ENCODE peak calls at places on chromosomes 2 and 18, in nine cellular contexts. Z, P, S, V, D, K, T, A and H are unnamed samples.

GRCh38 chr2:136486115-136486514 is 279.2 kb upstream of the THSD7B start:
- DNase-seq in D (no peak), Z (no peak), A (no peak), P (no peak), S (no peak), V (no peak), K (no peak), T (no peak), H (no peak)

GRCh38 chr2:162073776-162074578 is at the start of gene DPP4:
- DNase-seq in S (no peak), A (peak), P (peak), T (peak), V (peak), Z (peak), K (no peak), D (peak), H (no peak)

GRCh38 chr18:60147326-60147725 is 225.2 kb downstream of the MC4R start:
- DNase-seq in A (no peak), K (no peak), T (no peak), Z (no peak), D (no peak), V (no peak), P (no peak), S (no peak), H (no peak)

GRCh38 chr2:219440388-219441256 is 6.0 kb downstream of the SPEG start:
- DNase-seq in D (no peak), A (no peak), P (no peak), Z (no peak), V (no peak), K (no peak), T (no peak), S (peak), H (no peak)

GRCh38 chr18:48814490-48815181 is 136.1 kb downstream of the SMAD7 start:
- DNase-seq in A (no peak), K (peak), S (peak), V (peak), Z (no peak), D (no peak), T (no peak), P (peak), H (no peak)

GRCh38 chr2:56130463-56131070 is 53.2 kb upstream of the CCDC85A start:
- DNase-seq in P (no peak), Z (no peak), D (peak), K (peak), S (peak), V (no peak), A (no peak), T (peak), H (peak)

GRCh38 chr18:56505971-56506370 is 132.4 kb downstream of the TXNL1 start:
- DNase-seq in K (no peak), T (no peak), A (no peak), Z (no peak), S (no peak), P (no peak), D (no peak), V (no peak), H (no peak)

GRCh38 chr2:240182966-240183365 is 42.5 kb upstream of the OTOS start:
- DNase-seq in T (no peak), K (no peak), D (no peak), P (no peak), Z (no peak), S (no peak), A (no peak), V (no peak), H (no peak)

GRCh38 chr2:217000406-217000805 is 140.5 kb upstream of the TNP1 start:
- DNase-seq in A (no peak), V (no peak), K (no peak), P (no peak), T (no peak), S (no peak), D (no peak), Z (no peak), H (no peak)

GRCh38 chr2:129747500-129748125 is 231.9 kb upstream of the RAB6C start:
- DNase-seq in S (no peak), K (no peak), V (no peak), T (no peak), Z (no peak), D (no peak), P (no peak), A (no peak), H (no peak)

GRCh38 chr2:75565523-75566449 is 5.0 kb upstream of the EVA1A start:
- DNase-seq in D (no peak), T (no peak), P (no peak), A (peak), S (no peak), K (no peak), Z (no peak), V (no peak), H (peak)

GRCh38 chr2:27148801-27149439 is at the start of gene TCF23:
- DNase-seq in T (peak), K (no peak), P (peak), A (no peak), Z (no peak), V (no peak), D (no peak), S (no peak), H (no peak)

GRCh38 chr2:70890469-70891065 is 45.1 kb upstream of the ATP6V1B1 start:
- DNase-seq in T (no peak), K (no peak), A (no peak), S (no peak), Z (no peak), D (no peak), P (peak), V (no peak), H (no peak)

GRCh38 chr2:127421871-127422618 is 3.8 kb downstream of the PROC start:
- DNase-seq in K (no peak), Z (no peak), P (no peak), T (no peak), A (no peak), D (no peak), S (no peak), V (no peak), H (no peak)

GRCh38 chr2:135473567-135473966 is 57.5 kb downstream of the ZRANB3 start:
- DNase-seq in T (peak), P (no peak), V (no peak), K (peak), D (peak), S (peak), Z (no peak), A (peak), H (no peak)

GRCh38 chr2:10382313-10383061 is 65.6 kb downstream of the ODC1 start:
- DNase-seq in S (no peak), K (no peak), Z (peak), A (no peak), P (no peak), T (no peak), D (no peak), V (peak), H (no peak)

GRCh38 chr2:101710690-101711318 is 13.3 kb downstream of the MAP4K4 start:
- DNase-seq in P (no peak), T (no peak), D (no peak), Z (no peak), S (peak), K (no peak), V (no peak), A (no peak), H (no peak)

GRCh38 chr2:23127465-23127864 is 257.5 kb upstream of the KLHL29 start:
- DNase-seq in T (no peak), V (peak), K (no peak), S (no peak), A (peak), P (no peak), Z (peak), D (peak), H (no peak)

GRCh38 chr2:150485871-150486538 is 1.5 kb downstream of the RND3 start:
- DNase-seq in P (peak), A (no peak), T (peak), D (peak), V (peak), S (peak), K (peak), Z (peak), H (peak)

GRCh38 chr2:65231892-65232477 is 4.4 kb downstream of the ACTR2 start:
- DNase-seq in V (no peak), T (no peak), S (peak), A (no peak), K (peak), D (no peak), Z (no peak), P (no peak), H (peak)

GRCh38 chr2:100785621-100786296 is 34.2 kb upstream of the NPAS2 start:
- DNase-seq in A (no peak), D (no peak), T (no peak), S (no peak), K (no peak), V (no peak), P (no peak), Z (peak), H (no peak)

GRCh38 chr2:32922466-32922865 is 24.3 kb upstream of the LTBP1 start:
- DNase-seq in P (no peak), S (no peak), A (no peak), D (no peak), V (no peak), Z (no peak), K (no peak), T (no peak), H (no peak)

GRCh38 chr2:65607906-65608305 is 175.5 kb upstream of the SPRED2 start:
- DNase-seq in T (no peak), V (no peak), D (no peak), A (no peak), S (no peak), K (no peak), P (no peak), Z (no peak), H (no peak)

GRCh38 chr2:200235533-200235932 is 71.0 kb upstream of the SPATS2L start:
- DNase-seq in P (no peak), A (no peak), K (no peak), T (no peak), Z (no peak), V (no peak), D (no peak), S (no peak), H (no peak)

GRCh38 chr2:144567745-144568144 is 47.8 kb upstream of the ZEB2 start:
- DNase-seq in V (no peak), K (no peak), T (no peak), Z (no peak), P (no peak), S (no peak), A (no peak), D (no peak), H (no peak)

GRCh38 chr2:167196461-167197252 is 308.4 kb downstream of the XIRP2 start:
- DNase-seq in S (peak), Z (peak), K (peak), V (no peak), D (peak), A (no peak), T (peak), P (no peak), H (peak)

GRCh38 chr2:140027320-140027719 is 1247.1 kb upstream of the NXPH2 start:
- DNase-seq in A (no peak), K (no peak), S (no peak), V (no peak), D (no peak), P (no peak), Z (no peak), T (no peak), H (no peak)

GRCh38 chr2:168559187-168559586 is 103.1 kb downstream of the CERS6 start:
- DNase-seq in V (no peak), T (peak), Z (peak), S (peak), P (no peak), A (no peak), D (peak), K (no peak), H (no peak)

GRCh38 chr2:175282300-175282699 is 100.8 kb upstream of the ATP5MC3 start:
- DNase-seq in V (no peak), T (peak), S (peak), D (peak), P (no peak), K (peak), A (peak), Z (no peak), H (peak)

GRCh38 chr2:65265090-65266045 is 37.7 kb downstream of the ACTR2 start:
- DNase-seq in A (peak), V (no peak), S (peak), K (peak), Z (peak), T (peak), D (peak), P (no peak), H (peak)

GRCh38 chr2:168456526-168457176 is 579 bp downstream of the CERS6 start:
- DNase-seq in S (no peak), V (peak), P (peak), T (peak), D (peak), K (peak), Z (peak), A (peak), H (peak)

GRCh38 chr18:35389095-35389618 is 12.0 kb upstream of the ZNF396 start:
- DNase-seq in D (no peak), A (no peak), V (no peak), T (peak), S (peak), Z (no peak), P (no peak), K (peak), H (peak)

GRCh38 chr2:203492965-203493364 is 42.1 kb downstream of the RAPH1 start:
- DNase-seq in S (no peak), V (no peak), P (no peak), T (no peak), A (no peak), D (no peak), Z (no peak), K (peak), H (peak)

GRCh38 chr2:106843001-106843909 is 42.7 kb downstream of the ST6GAL2 start:
- DNase-seq in A (no peak), T (no peak), K (no peak), P (no peak), V (no peak), S (no peak), Z (no peak), D (no peak), H (no peak)

GRCh38 chr2:106845716-106846115 is 40.3 kb downstream of the ST6GAL2 start:
- DNase-seq in A (no peak), T (no peak), K (no peak), D (no peak), V (no peak), Z (no peak), P (no peak), S (no peak), H (no peak)

GRCh38 chr2:106843910-106844250 is 42.1 kb downstream of the ST6GAL2 start:
- DNase-seq in D (no peak), P (no peak), T (no peak), Z (no peak), K (no peak), S (no peak), V (no peak), A (no peak), H (no peak)

GRCh38 chr2:106841886-106842645 is 43.9 kb downstream of the ST6GAL2 start:
- DNase-seq in P (peak), K (no peak), V (no peak), Z (no peak), D (no peak), S (no peak), A (no peak), T (no peak), H (no peak)

GRCh38 chr2:106839849-106840595 is 45.9 kb downstream of the ST6GAL2 start:
- DNase-seq in K (no peak), D (peak), A (peak), T (no peak), P (no peak), V (no peak), Z (no peak), S (no peak), H (no peak)
- TF ChIP-seq CTCF in K (peak), D (peak), A (peak), T (no peak), P (no peak), V (no peak), Z (no peak), S (no peak), H (peak)

GRCh38 chr2:73268368-73268830 is 15.9 kb downstream of the FBXO41 start:
- DNase-seq in V (no peak), P (no peak), A (no peak), Z (peak), T (no peak), K (no peak), S (no peak), D (no peak), H (no peak)
- H3K4me3 ChIP-seq in V (no peak), P (peak), A (no peak), Z (peak), T (no peak), K (no peak), S (no peak), D (no peak), H (no peak)

GRCh38 chr2:61181382-61182058 is 19.5 kb downstream of the C2orf74 start:
- DNase-seq in P (no peak), S (no peak), V (no peak), D (no peak), K (no peak), Z (no peak), T (peak), A (no peak), H (peak)
- TF ChIP-seq CTCF in P (no peak), S (no peak), V (no peak), D (no peak), K (no peak), Z (no peak), T (no peak), A (no peak), H (no peak)

GRCh38 chr2:11822746-11823411 is 76.4 kb downstream of the LPIN1 start:
- DNase-seq in A (peak), P (no peak), Z (peak), D (peak), K (no peak), V (peak), T (no peak), S (no peak), H (no peak)
- H3K4me3 ChIP-seq in A (peak), P (no peak), Z (no peak), D (no peak), K (no peak), V (no peak), T (no peak), S (no peak), H (no peak)

GRCh38 chr2:170996316-170996715 is 67.3 kb downstream of the GORASP2 start:
- DNase-seq in S (peak), A (no peak), V (no peak), T (peak), Z (no peak), P (no peak), K (no peak), D (no peak), H (no peak)

GRCh38 chr2:170986566-170987258 is 57.7 kb downstream of the GORASP2 start:
- DNase-seq in V (no peak), T (no peak), P (peak), K (no peak), A (no peak), S (no peak), Z (no peak), D (no peak), H (no peak)

GRCh38 chr2:170991398-170992185 is 62.5 kb downstream of the GORASP2 start:
- DNase-seq in D (no peak), P (no peak), K (no peak), T (no peak), Z (no peak), V (no peak), A (no peak), S (no peak), H (no peak)
- TF ChIP-seq CTCF in D (peak), P (no peak), K (peak), T (no peak), Z (no peak), V (no peak), A (no peak), S (no peak), H (no peak)

GRCh38 chr2:30336978-30337841 is 105.9 kb downstream of the LBH start:
- DNase-seq in P (no peak), A (no peak), Z (no peak), K (no peak), D (no peak), S (no peak), T (no peak), V (peak), H (no peak)
- H3K4me3 ChIP-seq in P (no peak), A (no peak), Z (no peak), K (no peak), D (no peak), S (no peak), T (no peak), V (no peak), H (no peak)

DNA sequence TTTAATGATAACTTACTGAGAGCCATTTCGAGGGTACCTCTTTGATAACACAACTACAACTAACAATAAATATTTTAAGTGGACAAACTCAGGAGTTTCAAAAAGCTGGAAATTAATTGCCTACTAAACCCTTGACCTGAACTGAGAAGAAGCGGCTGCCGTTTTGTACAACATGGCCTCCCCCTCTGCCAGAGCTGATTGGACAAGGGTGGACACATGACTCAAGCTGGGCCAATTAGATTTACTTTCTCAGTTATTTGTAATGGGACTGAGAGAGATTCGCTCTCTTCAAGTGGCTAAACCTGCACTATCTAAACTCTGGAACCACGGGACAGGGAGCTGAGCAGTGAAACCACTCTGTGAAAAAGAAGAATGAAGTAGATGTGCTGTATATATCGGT is 135.9 kb upstream of the SERPINE2 start:
- DNase-seq in V (no peak), T (no peak), Z (no peak), P (no peak), A (no peak), K (no peak), D (no peak), S (no peak), H (no peak)
- TF ChIP-seq CTCF in V (no peak), T (no peak), Z (no peak), P (no peak), A (no peak), K (no peak), D (no peak), S (no peak), H (no peak)

GRCh38 chr18:32847719-32848118 is 74.9 kb upstream of the KLHL14 start:
- DNase-seq in P (no peak), Z (no peak), S (no peak), K (no peak), A (no peak), V (no peak), T (no peak), D (no peak), H (no peak)
- H3K4me3 ChIP-seq in P (no peak), Z (no peak), S (no peak), K (no peak), A (no peak), V (no peak), T (no peak), D (no peak), H (no peak)

DNA sequence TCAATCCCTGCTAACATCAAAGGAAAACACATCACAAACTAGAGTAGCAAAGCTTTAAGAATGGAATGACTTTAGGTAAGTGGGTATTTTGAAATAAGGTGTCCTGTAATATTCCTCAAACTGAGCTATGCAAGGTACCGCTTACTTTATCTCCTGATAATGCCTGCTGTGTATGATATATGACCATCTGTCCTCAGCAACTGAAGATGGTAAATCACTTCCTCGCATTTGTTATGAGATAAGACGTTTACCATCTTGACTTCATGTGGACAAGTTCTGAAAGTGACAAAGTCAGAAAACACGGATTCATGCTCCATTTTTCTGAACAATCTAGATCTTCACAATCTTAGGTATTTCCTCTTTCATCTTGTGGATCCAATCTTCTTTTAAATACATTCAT is 49.3 kb upstream of the PTPRM start:
- DNase-seq in D (no peak), S (no peak), V (no peak), P (no peak), Z (no peak), K (no peak), T (no peak), A (no peak), H (no peak)
- TF ChIP-seq CTCF in D (no peak), S (no peak), V (no peak), P (no peak), Z (no peak), K (no peak), T (no peak), A (no peak), H (no peak)

DNA sequence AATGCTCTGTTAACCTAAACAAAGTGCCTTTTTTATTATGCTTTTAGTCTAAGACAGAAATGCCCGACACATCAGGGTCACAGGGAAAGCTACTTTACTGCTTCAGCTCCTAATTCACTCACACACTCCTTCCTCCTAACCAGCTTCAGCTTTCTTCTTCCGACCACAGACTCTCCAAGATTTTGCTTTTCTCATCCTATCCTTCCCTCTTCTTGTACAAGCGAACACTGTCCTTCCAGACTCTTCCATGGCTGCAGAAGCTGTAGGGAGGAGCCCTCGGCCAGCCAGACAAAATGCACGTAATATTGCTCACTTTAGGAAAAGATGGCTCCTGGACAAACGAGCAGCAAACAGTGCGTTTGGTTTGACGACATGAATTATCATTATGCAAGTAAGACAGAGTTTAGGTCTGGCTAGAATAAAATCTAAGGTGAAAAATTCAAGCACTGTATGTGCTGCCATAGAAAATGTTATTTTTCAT is 47.5 kb upstream of the HNRNPA3 start:
- DNase-seq in A (no peak), S (peak), V (peak), P (no peak), K (peak), Z (peak), D (peak), T (peak), H (no peak)
- H3K4me3 ChIP-seq in A (peak), S (peak), V (peak), P (no peak), K (peak), Z (peak), D (peak), T (peak), H (peak)